ENCODE peak calls at places on chromosomes 1 and 21, in five cellular contexts. Y is fibroblast of mammary gland, T is psoas muscle, W is HL-60, O is cardiac fibroblast. K is an unnamed sample.

GRCh38 chr1:19639999-19640362 is 4.1 kb upstream of the NBL1 start:
- DNase-seq in O (peak; percentile 60), Y (peak; percentile 70), T (no peak), W (no peak), K (no peak)

GRCh38 chr1:246569248-246570238 is 3.3 kb downstream of the CNST start:
- DNase-seq in Y (peak; percentile 58), O (peak; percentile 70), W (no peak), T (no peak), K (peak; percentile 35)

GRCh38 chr1:201461193-201461657 is 7.8 kb downstream of the PHLDA3 start:
- DNase-seq in T (peak; percentile 60), O (peak; percentile 98), Y (peak; percentile 99), W (no peak), K (no peak)

GRCh38 chr1:161733526-161733925 is 12.2 kb downstream of the FCRLB start:
- DNase-seq in Y (peak; percentile 96), T (no peak), W (peak; percentile 73), O (peak; percentile 93), K (no peak)

GRCh38 chr1:84442256-84442655 is 36.8 kb upstream of the RPF1 start:
- DNase-seq in W (peak; percentile 74), Y (peak; percentile 95), T (no peak), O (peak; percentile 95), K (peak; percentile 70)

GRCh38 chr1:56331207-56331891 is 248.0 kb downstream of the PLPP3 start:
- DNase-seq in W (no peak), O (no peak), Y (no peak), T (no peak), K (no peak)

GRCh38 chr1:79188371-79188770 is 181.8 kb upstream of the ADGRL4 start:
- DNase-seq in O (peak; percentile 84), W (no peak), Y (peak; percentile 56), T (no peak), K (no peak)

GRCh38 chr1:206512521-206513180 is 5.3 kb downstream of the RASSF5 start:
- DNase-seq in O (no peak), W (no peak), T (no peak), Y (no peak), K (no peak)

GRCh38 chr21:32578107-32578691 is 7.1 kb downstream of the TCP10L start:
- DNase-seq in O (peak; percentile 25), Y (peak; percentile 6), T (no peak), W (no peak), K (no peak)

GRCh38 chr1:67559222-67559700 is 125.7 kb upstream of the GADD45A start:
- DNase-seq in Y (peak; percentile 62), W (no peak), T (peak; percentile 81), O (peak; percentile 71), K (no peak)

GRCh38 chr1:198155253-198155652 is 1.5 kb upstream of the NEK7 start:
- DNase-seq in O (peak; percentile 83), Y (peak; percentile 55), W (no peak), T (no peak), K (no peak)

GRCh38 chr1:40107290-40107959 is 10.4 kb upstream of the PPT1 start:
- DNase-seq in W (no peak), T (no peak), Y (no peak), O (no peak), K (no peak)

GRCh38 chr1:65975708-65976107 is 183.0 kb downstream of the PDE4B start:
- DNase-seq in Y (no peak), O (no peak), W (no peak), T (no peak), K (no peak)

GRCh38 chr21:37032877-37033471 is 26.5 kb downstream of the RIPPLY3 start:
- DNase-seq in T (no peak), O (peak; percentile 75), W (no peak), Y (peak; percentile 75), K (no peak)

GRCh38 chr1:13540871-13541270 is 27.1 kb upstream of the LRRC38 start:
- DNase-seq in W (no peak), Y (no peak), T (peak; percentile 25), O (no peak), K (no peak)

GRCh38 chr1:172637522-172637921 is 21.4 kb upstream of the FASLG start:
- DNase-seq in Y (peak; percentile 95), T (no peak), W (no peak), O (peak; percentile 95), K (no peak)

GRCh38 chr21:39529026-39529425 is 77.3 kb downstream of the SH3BGR start:
- DNase-seq in O (no peak), T (no peak), W (no peak), Y (no peak), K (no peak)

DNA sequence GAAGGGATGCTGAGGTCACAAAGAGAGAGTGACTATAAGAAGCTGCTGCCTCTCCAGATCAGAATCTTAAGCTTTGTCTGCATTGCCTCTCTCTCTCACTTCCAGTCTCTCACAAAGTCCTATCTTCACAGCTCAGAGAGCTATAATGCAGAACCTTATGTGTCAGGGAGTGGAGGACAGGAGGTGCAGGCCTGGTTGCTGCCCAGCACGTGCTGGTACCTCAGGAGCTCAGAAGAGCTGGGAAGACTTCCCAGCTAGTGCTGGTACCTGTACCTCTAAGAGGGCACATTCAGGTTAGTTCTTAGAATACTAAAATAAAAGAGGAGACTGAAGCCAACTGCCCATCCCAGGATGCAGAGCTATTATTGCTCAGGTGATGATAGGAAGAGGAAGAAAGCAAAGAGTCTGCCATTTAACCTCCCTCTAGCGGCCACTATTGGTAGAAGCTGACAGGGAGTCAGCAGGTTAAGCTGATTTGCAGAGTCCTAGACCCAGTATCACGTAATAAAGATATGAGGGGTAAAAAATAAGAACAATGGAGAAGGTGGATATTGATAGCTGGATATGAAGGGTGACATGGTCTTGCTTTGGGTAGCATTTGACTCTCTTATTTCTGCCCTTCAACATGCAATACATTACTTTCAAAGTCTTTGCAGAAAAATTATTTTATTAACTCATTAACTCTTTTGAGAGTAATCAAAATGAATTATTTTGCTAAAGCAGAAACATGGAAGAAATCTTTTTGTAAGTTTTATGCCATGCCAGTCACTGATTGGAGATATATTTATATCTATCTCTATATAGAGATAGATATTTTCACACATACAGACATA is 138.1 kb upstream of the HMCN1 start:
- DNase-seq in O (peak; percentile 65), W (no peak), T (no peak), Y (peak; percentile 48), K (peak; percentile 26)
- TF ChIP-seq CTCF in O (peak; percentile 79), W (peak; percentile 81), T (peak; percentile 49), Y (peak; percentile 79), K (peak; percentile 91)

GRCh38 chr1:41648844-41649243 is 164.4 kb upstream of the EDN2 start:
- DNase-seq in O (no peak), W (no peak), T (no peak), Y (no peak), K (no peak)
- H3K4me3 ChIP-seq in O (no peak overlapping the region), W (no peak overlapping the region), T (no peak overlapping the region), Y (no peak overlapping the region), K (no peak overlapping the region)

DNA sequence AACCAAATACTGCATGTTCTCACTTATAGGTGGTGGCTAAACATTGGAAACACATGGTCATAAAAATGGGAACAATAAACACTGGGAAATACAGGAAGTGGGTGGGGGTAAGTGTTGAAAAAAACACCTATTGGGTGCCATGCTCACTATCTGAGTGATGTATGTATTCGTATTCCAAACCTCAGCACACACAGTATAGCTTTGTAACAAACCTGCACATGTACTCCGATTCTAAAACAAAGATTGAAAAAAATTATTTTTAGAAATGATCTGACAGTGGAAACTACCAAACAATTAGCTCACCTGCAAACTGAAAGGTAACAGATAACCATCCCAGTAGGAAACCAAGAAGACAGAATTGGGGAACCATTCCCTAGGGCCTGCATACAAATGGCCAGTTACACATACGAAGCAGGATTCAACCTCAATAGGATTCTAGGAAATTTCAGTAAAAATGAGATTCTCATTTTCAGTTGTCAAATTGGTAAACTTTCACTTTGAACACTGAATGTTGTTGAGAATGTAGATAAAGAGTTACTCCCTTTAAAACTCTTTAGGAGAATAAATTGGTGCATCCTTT is 88.1 kb upstream of the LRRC8D start:
- DNase-seq in T (no peak), O (no peak), W (no peak), Y (no peak), K (no peak)
- TF ChIP-seq CTCF in T (no peak), O (no peak), W (no peak), Y (no peak), K (no peak)

DNA sequence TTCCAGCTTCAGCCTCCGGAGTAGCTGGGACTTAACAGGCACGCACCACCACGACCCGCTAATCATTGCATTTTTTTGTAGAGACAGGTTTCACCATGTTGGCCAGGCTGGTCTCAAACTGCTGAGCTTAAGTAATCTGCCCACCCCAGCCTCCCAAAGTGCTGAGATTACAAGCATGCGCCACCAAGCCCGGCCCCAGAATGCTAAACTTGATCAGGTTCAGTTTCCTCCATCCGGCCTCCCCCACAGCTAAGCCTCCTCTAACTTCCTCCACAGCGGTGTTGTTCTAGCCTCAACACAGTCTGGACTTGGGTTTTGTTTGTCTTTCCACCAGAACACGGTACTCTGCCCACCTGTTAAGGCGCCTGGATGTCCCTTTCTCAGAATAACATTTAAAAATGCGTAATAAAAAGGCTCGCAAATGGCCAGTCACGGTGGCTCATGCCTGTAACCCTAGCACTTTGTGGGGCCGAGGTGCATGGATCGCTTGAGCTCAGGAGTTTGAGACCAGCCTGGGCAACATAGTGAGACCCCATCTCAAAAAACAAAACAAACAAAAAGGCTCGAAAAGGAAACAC is 2.4 kb downstream of the PARP1 start:
- DNase-seq in W (peak; percentile 31), T (no peak), O (no peak), Y (no peak), K (no peak)
- H3K4me3 ChIP-seq in W (peak overlapping the region; percentile 64), T (no peak overlapping the region), O (no peak overlapping the region), Y (no peak overlapping the region), K (peak overlapping the region; percentile 75)

GRCh38 chr1:160124709-160125478 is 9.3 kb downstream of the ATP1A2 start:
- DNase-seq in O (peak; percentile 83), T (no peak), W (no peak), Y (peak; percentile 91), K (no peak)
- TF ChIP-seq CTCF in O (peak; percentile 10), T (no peak), W (no peak), Y (peak; percentile 41), K (no peak)

K was measured in GM12864.